ENCODE peak calls at places on chromosomes 7 and 10, in four cellular contexts. One of them, this sample, is unnamed.

GRCh38 chr7:19665399-19666008 is 43.3 kb downstream of the POLR1F start:
- DNase-seq in Panc1: no peak
- DNase-seq in choroid plexus epithelial cell: peak; percentile 70
- DNase-seq in fibroblast of mammary gland: peak; percentile 69
- DNase-seq in this sample: peak; percentile 23

GRCh38 chr7:139591550-139592195 is 68.2 kb downstream of the CLEC2L start:
- DNase-seq in choroid plexus epithelial cell: no peak
- DNase-seq in fibroblast of mammary gland: no peak
- DNase-seq in Panc1: no peak
- DNase-seq in this sample: no peak

GRCh38 chr10:44923611-44924010 is 12.5 kb downstream of the TMEM72 start:
- DNase-seq in Panc1: no peak
- DNase-seq in choroid plexus epithelial cell: no peak
- DNase-seq in fibroblast of mammary gland: no peak
- DNase-seq in this sample: no peak

GRCh38 chr10:17226891-17227303 is 1.1 kb upstream of the VIM start:
- DNase-seq in fibroblast of mammary gland: no peak
- DNase-seq in Panc1: no peak
- DNase-seq in choroid plexus epithelial cell: no peak
- DNase-seq in this sample: no peak

GRCh38 chr7:473211-473734 is 46.4 kb downstream of the PDGFA start:
- DNase-seq in Panc1: no peak
- DNase-seq in choroid plexus epithelial cell: no peak
- DNase-seq in fibroblast of mammary gland: no peak
- DNase-seq in this sample: no peak

GRCh38 chr10:43380610-43381222 is 9.3 kb downstream of the FXYD4 start:
- DNase-seq in fibroblast of mammary gland: peak; percentile 15
- DNase-seq in choroid plexus epithelial cell: peak; percentile 66
- DNase-seq in Panc1: no peak
- DNase-seq in this sample: no peak

GRCh38 chr7:121192834-121193233 is 136.0 kb upstream of the WNT16 start:
- DNase-seq in choroid plexus epithelial cell: no peak
- DNase-seq in fibroblast of mammary gland: peak; percentile 44
- DNase-seq in Panc1: no peak
- DNase-seq in this sample: no peak

GRCh38 chr10:132163278-132163765 is 23.4 kb upstream of the DPYSL4 start:
- DNase-seq in Panc1: no peak
- DNase-seq in choroid plexus epithelial cell: no peak
- DNase-seq in fibroblast of mammary gland: no peak
- DNase-seq in this sample: peak; percentile 96

GRCh38 chr10:24811906-24812305 is 88.2 kb upstream of the ARHGAP21 start:
- DNase-seq in Panc1: no peak
- DNase-seq in choroid plexus epithelial cell: peak; percentile 6
- DNase-seq in fibroblast of mammary gland: no peak
- DNase-seq in this sample: no peak

GRCh38 chr10:119416855-119417254 is 125.7 kb downstream of the RGS10 start:
- DNase-seq in fibroblast of mammary gland: peak; percentile 56
- DNase-seq in Panc1: peak; percentile 32
- DNase-seq in choroid plexus epithelial cell: peak; percentile 68
- DNase-seq in this sample: no peak

GRCh38 chr7:98300595-98301372 is 19.3 kb downstream of the BRI3 start:
- DNase-seq in choroid plexus epithelial cell: no peak
- DNase-seq in Panc1: no peak
- DNase-seq in fibroblast of mammary gland: no peak
- DNase-seq in this sample: no peak

GRCh38 chr10:125003146-125003900 is 61.4 kb downstream of the ZRANB1 start:
- DNase-seq in fibroblast of mammary gland: no peak
- DNase-seq in Panc1: no peak
- DNase-seq in choroid plexus epithelial cell: no peak
- DNase-seq in this sample: no peak

GRCh38 chr10:130994191-130994590 is 317.3 kb downstream of the TCERG1L start:
- DNase-seq in Panc1: no peak
- DNase-seq in fibroblast of mammary gland: no peak
- DNase-seq in choroid plexus epithelial cell: no peak
- DNase-seq in this sample: no peak

GRCh38 chr10:101780818-101781654 is 2.2 kb downstream of the NPM3 start:
- DNase-seq in fibroblast of mammary gland: peak; percentile 61
- DNase-seq in choroid plexus epithelial cell: peak; percentile 77
- DNase-seq in Panc1: peak; percentile 47
- DNase-seq in this sample: peak; percentile 13

GRCh38 chr7:2195403-2196246 is 37.1 kb downstream of the MAD1L1 start:
- DNase-seq in choroid plexus epithelial cell: no peak
- DNase-seq in fibroblast of mammary gland: no peak
- DNase-seq in Panc1: no peak
- DNase-seq in this sample: no peak

GRCh38 chr10:117413928-117414618 is 38.8 kb upstream of the PDZD8 start:
- DNase-seq in Panc1: peak; percentile 27
- DNase-seq in choroid plexus epithelial cell: no peak
- DNase-seq in fibroblast of mammary gland: peak; percentile 83
- DNase-seq in this sample: peak; percentile 72

GRCh38 chr7:12540850-12541249 is 29.7 kb upstream of the SCIN start:
- DNase-seq in fibroblast of mammary gland: peak; percentile 27
- DNase-seq in Panc1: no peak
- DNase-seq in choroid plexus epithelial cell: peak; percentile 34
- DNase-seq in this sample: no peak

GRCh38 chr10:76040107-76040829 is 608.8 kb downstream of the LRMDA start:
- DNase-seq in Panc1: no peak
- DNase-seq in choroid plexus epithelial cell: peak; percentile 7
- DNase-seq in fibroblast of mammary gland: no peak
- DNase-seq in this sample: no peak

GRCh38 chr7:108335264-108335918 is 120.8 kb downstream of the NRCAM start:
- DNase-seq in Panc1: no peak
- DNase-seq in choroid plexus epithelial cell: peak; percentile 44
- DNase-seq in fibroblast of mammary gland: no peak
- DNase-seq in this sample: peak; percentile 7

GRCh38 chr10:28845009-28845682 is 167.8 kb downstream of the BAMBI start:
- DNase-seq in Panc1: no peak
- DNase-seq in choroid plexus epithelial cell: peak; percentile 98
- DNase-seq in fibroblast of mammary gland: peak; percentile 47
- DNase-seq in this sample: no peak

GRCh38 chr10:72334196-72334831 is 20.4 kb downstream of the DNAJB12 start:
- DNase-seq in Panc1: no peak
- DNase-seq in fibroblast of mammary gland: peak; percentile 52
- DNase-seq in choroid plexus epithelial cell: peak; percentile 96
- DNase-seq in this sample: no peak

GRCh38 chr7:102064361-102065025 is 222.2 kb upstream of the SH2B2 start:
- DNase-seq in choroid plexus epithelial cell: peak; percentile 46
- DNase-seq in Panc1: no peak
- DNase-seq in fibroblast of mammary gland: no peak
- DNase-seq in this sample: no peak

GRCh38 chr10:6647811-6648526 is 67.9 kb upstream of the PRKCQ start:
- DNase-seq in Panc1: no peak
- DNase-seq in choroid plexus epithelial cell: peak; percentile 17
- DNase-seq in fibroblast of mammary gland: peak; percentile 14
- DNase-seq in this sample: no peak

GRCh38 chr7:121480058-121480457 is 84.0 kb upstream of the FAM3C start:
- DNase-seq in fibroblast of mammary gland: no peak
- DNase-seq in Panc1: no peak
- DNase-seq in choroid plexus epithelial cell: no peak
- DNase-seq in this sample: no peak

GRCh38 chr10:76554478-76554877 is 1083.1 kb downstream of the KCNMA1 start:
- DNase-seq in fibroblast of mammary gland: no peak
- DNase-seq in choroid plexus epithelial cell: no peak
- DNase-seq in Panc1: no peak
- DNase-seq in this sample: no peak

GRCh38 chr10:131786756-131787605 is 113.8 kb upstream of the PPP2R2D start:
- DNase-seq in choroid plexus epithelial cell: peak; percentile 59
- DNase-seq in fibroblast of mammary gland: peak; percentile 41
- DNase-seq in Panc1: peak; percentile 17
- DNase-seq in this sample: peak; percentile 6

GRCh38 chr7:139572704-139573395 is 49.4 kb downstream of the CLEC2L start:
- DNase-seq in choroid plexus epithelial cell: no peak
- DNase-seq in Panc1: no peak
- DNase-seq in fibroblast of mammary gland: no peak
- DNase-seq in this sample: no peak

GRCh38 chr7:158355456-158356065 is 232.1 kb downstream of the PTPRN2 start:
- DNase-seq in fibroblast of mammary gland: no peak
- DNase-seq in choroid plexus epithelial cell: peak; percentile 35
- DNase-seq in Panc1: peak; percentile 13
- DNase-seq in this sample: no peak
- TF ChIP-seq CTCF in fibroblast of mammary gland: no peak
- TF ChIP-seq CTCF in choroid plexus epithelial cell: peak; percentile 56
- TF ChIP-seq CTCF in Panc1: peak; percentile 78
- TF ChIP-seq CTCF in this sample: peak; percentile 70

DNA sequence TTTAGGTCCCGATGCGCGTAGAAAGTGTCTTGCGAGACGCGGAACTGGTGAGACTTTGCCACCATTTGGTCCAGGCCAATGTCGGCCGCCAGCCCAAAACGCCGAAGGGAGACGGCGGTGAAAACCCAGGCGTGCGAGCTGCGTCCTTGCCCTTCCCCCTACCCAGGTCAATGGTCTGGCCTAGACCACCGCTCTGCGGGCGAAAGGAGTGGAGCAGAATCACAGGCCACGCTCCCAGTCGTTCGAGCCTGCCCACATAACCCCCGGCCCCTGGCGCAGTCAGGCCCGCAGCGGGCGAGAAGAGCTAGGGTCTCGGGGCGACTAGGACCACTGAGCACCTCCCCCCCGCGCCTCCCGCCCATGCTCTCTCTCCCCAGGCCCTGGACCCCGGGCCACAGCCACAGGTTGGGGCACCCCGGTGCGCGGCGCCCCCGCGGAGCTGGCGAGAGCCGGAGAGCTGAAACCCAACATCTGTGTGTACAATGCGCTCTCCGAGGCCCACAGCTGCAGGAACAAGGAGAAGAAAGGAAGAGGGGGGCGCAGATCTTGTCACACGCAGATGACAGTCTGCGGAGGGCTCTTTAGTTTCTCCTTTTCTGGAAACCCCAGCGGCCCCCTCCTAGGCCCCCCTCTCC is 354.8 kb downstream of the DNAJB6 start:
- DNase-seq in fibroblast of mammary gland: no peak
- DNase-seq in Panc1: no peak
- DNase-seq in choroid plexus epithelial cell: peak; percentile 12
- DNase-seq in this sample: no peak
- H3K4me3 ChIP-seq in fibroblast of mammary gland: no peak overlapping the region
- H3K4me3 ChIP-seq in Panc1: peak overlapping the region; percentile 39
- H3K4me3 ChIP-seq in choroid plexus epithelial cell: peak overlapping the region; percentile 47
- H3K4me3 ChIP-seq in this sample: no peak overlapping the region

GRCh38 chr10:64115913-64116643 is 594.9 kb downstream of the REEP3 start:
- DNase-seq in choroid plexus epithelial cell: peak; percentile 19
- DNase-seq in fibroblast of mammary gland: no peak
- DNase-seq in Panc1: no peak
- DNase-seq in this sample: no peak
- TF ChIP-seq CTCF in choroid plexus epithelial cell: peak; percentile 48
- TF ChIP-seq CTCF in fibroblast of mammary gland: peak; percentile 34
- TF ChIP-seq CTCF in Panc1: peak; percentile 76
- TF ChIP-seq CTCF in this sample: peak; percentile 57

GRCh38 chr7:130941322-130942210 is 207.6 kb upstream of the KLF14 start:
- DNase-seq in Panc1: peak; percentile 91
- DNase-seq in fibroblast of mammary gland: peak; percentile 84
- DNase-seq in choroid plexus epithelial cell: peak; percentile 82
- DNase-seq in this sample: peak; percentile 17
- H3K4me3 ChIP-seq in Panc1: peak overlapping the region; percentile 83
- H3K4me3 ChIP-seq in fibroblast of mammary gland: peak overlapping the region; percentile 73
- H3K4me3 ChIP-seq in choroid plexus epithelial cell: peak overlapping the region; percentile 58
- H3K4me3 ChIP-seq in this sample: peak overlapping the region; percentile 58

GRCh38 chr7:151076863-151077704 is 3.5 kb downstream of the FASTK start:
- DNase-seq in Panc1: no peak
- DNase-seq in fibroblast of mammary gland: no peak
- DNase-seq in choroid plexus epithelial cell: no peak
- DNase-seq in this sample: no peak
- TF ChIP-seq CTCF in Panc1: no peak
- TF ChIP-seq CTCF in fibroblast of mammary gland: peak; percentile 31
- TF ChIP-seq CTCF in choroid plexus epithelial cell: peak; percentile 51
- TF ChIP-seq CTCF in this sample: peak; percentile 21